ENCODE peak calls at places on chromosomes 13 and 19, in four cellular contexts. B is H9, Y is CD14-positive monocyte, H is cardiac fibroblast. Z is an unnamed sample.

GRCh38 chr19:43667524-43668405 is 2.2 kb downstream of the PLAUR start:
- DNase-seq in B (no peak), Y (no peak), H (no peak), Z (peak)

GRCh38 chr13:40818926-40819325 is 29.5 kb downstream of the SLC25A15 start:
- DNase-seq in B (no peak), Y (no peak), H (no peak), Z (no peak)

GRCh38 chr13:109010912-109011311 is 381.5 kb downstream of the MYO16 start:
- DNase-seq in B (peak), Y (no peak), H (no peak), Z (no peak)

GRCh38 chr19:8214802-8215201 is 5.6 kb downstream of the CERS4 start:
- DNase-seq in B (no peak), Y (no peak), H (no peak), Z (no peak)

GRCh38 chr13:36356058-36356457 is 9.9 kb upstream of the SPART start:
- DNase-seq in B (no peak), Y (no peak), H (no peak), Z (no peak)

GRCh38 chr19:35123573-35123972 is 8.0 kb downstream of the FXYD3 start:
- DNase-seq in B (no peak), Y (no peak), H (peak), Z (no peak)

GRCh38 chr19:1001538-1002166 is 1.4 kb downstream of the GRIN3B start:
- DNase-seq in B (peak), Y (no peak), H (no peak), Z (no peak)

GRCh38 chr19:33434886-33435705 is 61.6 kb downstream of the CEBPG start:
- DNase-seq in B (no peak), Y (peak), H (peak), Z (no peak)

GRCh38 chr13:77460195-77460594 is 75.3 kb upstream of the SCEL start:
- DNase-seq in B (no peak), Y (peak), H (no peak), Z (no peak)

GRCh38 chr13:80338781-80339577 is 1.9 kb downstream of the SPRY2 start:
- DNase-seq in B (peak), Y (no peak), H (peak), Z (peak)

GRCh38 chr13:110571897-110572777 is 10.6 kb upstream of the RAB20 start:
- DNase-seq in B (no peak), Y (no peak), H (no peak), Z (no peak)

GRCh38 chr19:40690050-40690698 is at the start of gene NUMBL:
- DNase-seq in B (no peak), Y (no peak), H (no peak), Z (no peak)

GRCh38 chr13:30477346-30478235 is 11.9 kb upstream of the HMGB1 start:
- DNase-seq in B (peak), Y (no peak), H (no peak), Z (no peak)

GRCh38 chr19:20388826-20389225 is 176.8 kb downstream of the ZNF737 start:
- DNase-seq in B (no peak), Y (no peak), H (no peak), Z (no peak)
- TF ChIP-seq CTCF in B (no peak), Y (no peak), H (no peak), Z (no peak)

DNA sequence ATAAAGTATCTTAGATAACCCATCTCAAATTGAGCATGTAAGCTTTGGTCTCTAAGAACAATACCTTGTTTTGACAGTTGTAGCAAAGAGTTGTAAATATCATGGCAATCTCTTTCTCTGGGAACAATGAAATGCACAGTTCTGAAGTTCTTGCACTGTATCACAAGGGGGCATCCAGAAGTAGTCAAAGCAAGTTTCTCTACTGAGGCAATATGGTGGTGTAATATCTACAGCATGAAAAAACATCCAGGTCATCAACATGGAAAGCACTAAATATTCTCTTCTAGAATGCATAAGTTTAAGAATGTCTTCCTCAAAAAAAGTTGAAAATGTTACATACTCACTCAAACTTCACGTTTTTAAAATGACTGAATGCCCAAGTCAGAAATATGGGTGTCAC is 19.6 kb downstream of the MTMR6 start:
- DNase-seq in B (no peak), Y (no peak), H (peak), Z (no peak)
- TF ChIP-seq CTCF in B (peak), Y (peak), H (peak), Z (no peak)

GRCh38 chr19:48711106-48711662 is 8.3 kb downstream of the MAMSTR start:
- DNase-seq in B (no peak), Y (no peak), H (no peak), Z (no peak)

GRCh38 chr19:48713864-48714755 is 5.4 kb downstream of the MAMSTR start:
- DNase-seq in B (peak), Y (peak), H (peak), Z (peak)

GRCh38 chr19:48715276-48715675 is 4.2 kb downstream of the MAMSTR start:
- DNase-seq in B (no peak), Y (no peak), H (no peak), Z (no peak)

GRCh38 chr19:48714759-48715261 is 4.7 kb downstream of the MAMSTR start:
- DNase-seq in B (no peak), Y (no peak), H (no peak), Z (no peak)

GRCh38 chr19:48713041-48713863 is 6.3 kb downstream of the MAMSTR start:
- DNase-seq in B (peak), Y (no peak), H (peak), Z (peak)
- TF ChIP-seq CTCF in B (peak), Y (no peak), H (peak), Z (peak)

GRCh38 chr19:13764101-13764807 is at the start of gene MRI1:
- DNase-seq in B (peak), Y (peak), H (peak), Z (peak)

GRCh38 chr19:13762635-13763235 is 1.6 kb upstream of the MRI1 start:
- DNase-seq in B (peak), Y (no peak), H (no peak), Z (no peak)

GRCh38 chr19:13758795-13759194 is 5.5 kb upstream of the MRI1 start:
- DNase-seq in B (no peak), Y (no peak), H (no peak), Z (no peak)

GRCh38 chr19:13763300-13763699 is 1.0 kb upstream of the MRI1 start:
- DNase-seq in B (no peak), Y (no peak), H (no peak), Z (no peak)

GRCh38 chr19:13761423-13761822 is 2.9 kb upstream of the MRI1 start:
- DNase-seq in B (no peak), Y (no peak), H (no peak), Z (no peak)
- TF ChIP-seq CTCF in B (peak), Y (no peak), H (no peak), Z (no peak)

GRCh38 chr19:11197291-11198174 is at the start of gene KANK2:
- DNase-seq in B (peak), Y (peak), H (peak), Z (peak)
- TF ChIP-seq CTCF in B (no peak), Y (no peak), H (no peak), Z (no peak)

GRCh38 chr19:21202865-21203494 is 61.1 kb downstream of the ZNF431 start:
- DNase-seq in B (peak), Y (no peak), H (peak), Z (no peak)
- TF ChIP-seq CTCF in B (peak), Y (peak), H (peak), Z (peak)

DNA sequence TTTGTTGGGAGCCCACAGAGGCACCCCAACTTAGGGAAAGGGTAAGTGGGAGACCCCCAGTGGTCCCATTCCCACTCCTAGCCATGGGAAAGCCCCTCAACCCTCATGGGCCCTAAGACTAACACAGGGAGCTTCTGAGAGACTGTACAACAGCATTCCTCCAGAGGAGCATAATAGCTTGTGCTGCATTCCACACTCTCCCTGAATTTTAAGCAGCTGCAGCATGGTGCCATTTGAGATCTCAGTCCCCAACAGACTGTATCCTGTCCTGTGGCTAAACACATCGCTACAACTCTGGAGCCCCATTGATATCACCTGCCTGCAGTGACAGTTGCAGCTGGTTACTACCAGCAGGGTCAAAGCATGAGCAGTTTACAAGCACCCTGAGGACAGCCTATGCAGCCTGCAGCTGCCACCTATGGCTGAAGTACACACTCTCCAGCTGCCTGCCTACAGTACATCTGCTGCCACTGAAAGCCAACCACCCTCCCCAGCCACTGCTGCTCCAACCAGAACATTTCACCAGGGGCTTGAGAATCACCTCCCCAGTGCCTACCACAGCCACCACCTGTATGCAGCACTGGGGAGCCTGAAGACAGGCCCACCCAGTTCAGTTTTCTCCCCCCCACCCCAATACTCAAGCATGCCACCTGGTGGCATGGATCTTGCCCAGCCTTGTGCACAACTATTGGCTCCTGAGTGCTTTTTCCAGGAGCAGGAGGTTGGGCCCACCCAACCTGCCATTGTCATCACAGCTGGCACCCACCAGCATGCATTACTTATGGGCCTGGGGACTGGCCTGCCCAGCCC is 557.3 kb downstream of the GPC5 start:
- DNase-seq in B (peak), Y (no peak), H (no peak), Z (no peak)
- TF ChIP-seq CTCF in B (peak), Y (no peak), H (no peak), Z (no peak)